ENCODE peak calls at places on chromosome 12, in seven cellular contexts. I, A, C, F, X, K and L are unnamed samples.

GRCh38 chr12:5554711-5555110 is 122.8 kb downstream of the NTF3 start:
- DNase-seq in K (no peak), F (no peak), C (no peak), I (no peak), A (peak), X (peak), L (no peak)

GRCh38 chr12:52119398-52120254 is 40.1 kb downstream of the SMIM41 start:
- DNase-seq in I (no peak), C (peak), K (no peak), F (peak), X (no peak), A (peak), L (no peak)

GRCh38 chr12:54421175-54421872 is 2.3 kb upstream of the ITGA5 start:
- DNase-seq in I (peak), A (no peak), X (no peak), F (no peak), C (no peak), K (no peak), L (no peak)

GRCh38 chr12:109695961-109696461 is 17.6 kb upstream of the FAM222A start:
- DNase-seq in A (no peak), K (no peak), I (no peak), X (no peak), F (no peak), C (no peak), L (no peak)

GRCh38 chr12:33514893-33515292 is 75.3 kb upstream of the SYT10 start:
- DNase-seq in I (no peak), F (no peak), X (no peak), C (no peak), A (no peak), K (no peak), L (no peak)

GRCh38 chr12:79665488-79665887 is 25.3 kb downstream of the PAWR start:
- DNase-seq in F (no peak), C (no peak), K (no peak), A (no peak), I (no peak), X (no peak), L (no peak)

GRCh38 chr12:120292411-120292660 is 633 bp upstream of the RNU4-2 start:
- DNase-seq in F (no peak), X (no peak), A (no peak), C (no peak), I (no peak), K (no peak), L (no peak)

GRCh38 chr12:124939428-124940142 is 25.1 kb upstream of the UBC start:
- DNase-seq in A (peak), I (peak), C (no peak), X (peak), F (peak), K (peak), L (no peak)

GRCh38 chr12:90262261-90262660 is 553.6 kb upstream of the ATP2B1 start:
- DNase-seq in I (peak), K (no peak), X (peak), F (no peak), A (peak), C (no peak), L (no peak)

GRCh38 chr12:63007726-63008125 is 72.8 kb upstream of the PPM1H start:
- DNase-seq in C (no peak), F (no peak), K (no peak), I (no peak), A (no peak), X (no peak), L (no peak)

GRCh38 chr12:94644622-94645021 is 5.7 kb downstream of the TMCC3 start:
- DNase-seq in F (no peak), A (peak), X (peak), C (no peak), I (peak), K (peak), L (no peak)

GRCh38 chr12:98408681-98409080 is 106.7 kb upstream of the TMPO start:
- DNase-seq in X (no peak), C (no peak), I (no peak), A (peak), K (no peak), F (no peak), L (no peak)

GRCh38 chr12:24045816-24046257 is 96.4 kb upstream of the SOX5 start:
- DNase-seq in K (peak), A (peak), X (peak), C (no peak), I (peak), F (no peak), L (no peak)